ENCODE peak calls at places on chromosomes 5 and 9, in four cellular contexts. Z is non-pigmented ciliary epithelial cell; O is naive thymus-derived CD8-positive, alpha-beta T cell; C is immature natural killer cell. Y is an unnamed sample.

GRCh38 chr5:177389368-177390169 is 5.3 kb downstream of the SLC34A1 start:
- DNase-seq in O (no peak), Z (peak), C (peak), Y (no peak)

GRCh38 chr5:143182901-143183820 is 220.3 kb downstream of the NR3C1 start:
- DNase-seq in O (no peak), C (no peak), Z (peak), Y (no peak)

GRCh38 chr9:77092536-77092935 is 73.1 kb downstream of the FOXB2 start:
- DNase-seq in C (no peak), O (no peak), Z (no peak), Y (no peak)

GRCh38 chr9:15018238-15018637 is 108.0 kb upstream of the FREM1 start:
- DNase-seq in O (no peak), C (no peak), Z (no peak), Y (no peak)

GRCh38 chr5:112006721-112007120 is 249.7 kb upstream of the NREP start:
- DNase-seq in Z (no peak), O (no peak), C (no peak), Y (no peak)

GRCh38 chr5:179827684-179828083 is 7.0 kb downstream of the SQSTM1 start:
- DNase-seq in C (no peak), O (no peak), Z (no peak), Y (no peak)

GRCh38 chr9:85960688-85961093 is 19.7 kb downstream of the NAA35 start:
- DNase-seq in Z (no peak), C (no peak), O (no peak), Y (no peak)

GRCh38 chr5:147093138-147093537 is 141.7 kb upstream of the STK32A start:
- DNase-seq in O (no peak), Z (no peak), C (no peak), Y (no peak)

GRCh38 chr5:75538201-75538600 is 26.5 kb downstream of the POLK start:
- DNase-seq in C (no peak), Z (no peak), O (no peak), Y (no peak)

GRCh38 chr5:74209566-74209965 is 431.0 kb downstream of the ENC1 start:
- DNase-seq in O (no peak), C (no peak), Z (no peak), Y (no peak)

GRCh38 chr9:95215368-95215898 is 102.1 kb downstream of the FANCC start:
- DNase-seq in Z (no peak), O (no peak), C (no peak), Y (no peak)

GRCh38 chr5:136182618-136183017 is 10.3 kb downstream of the SMIM32 start:
- DNase-seq in O (no peak), C (no peak), Z (peak), Y (no peak)

GRCh38 chr5:149323235-149324205 is 21.8 kb upstream of the GRPEL2 start:
- DNase-seq in Z (no peak), O (no peak), C (no peak), Y (no peak)

GRCh38 chr5:83559141-83559785 is 87.7 kb downstream of the VCAN start:
- DNase-seq in O (no peak), C (no peak), Z (no peak), Y (no peak)

GRCh38 chr5:103340717-103341397 is 82.3 kb downstream of the MACIR start:
- DNase-seq in C (no peak), Z (peak), O (no peak), Y (no peak)

GRCh38 chr5:57692582-57693487 is 210.2 kb upstream of the ACTBL2 start:
- DNase-seq in Z (peak), C (no peak), O (no peak), Y (no peak)

GRCh38 chr5:118533166-118533565 is 455.2 kb downstream of the DTWD2 start:
- DNase-seq in O (no peak), C (no peak), Z (no peak), Y (no peak)

GRCh38 chr5:57191986-57192385 is 18.1 kb downstream of the GPBP1 start:
- DNase-seq in Z (no peak), O (no peak), C (no peak), Y (no peak)

GRCh38 chr9:121305269-121305994 is 37.5 kb downstream of the GSN start:
- DNase-seq in C (no peak), O (no peak), Z (no peak), Y (no peak)

GRCh38 chr5:53041071-53041692 is 52.0 kb downstream of the ITGA2 start:
- DNase-seq in O (no peak), Z (no peak), C (no peak), Y (no peak)

GRCh38 chr9:105912868-105913516 is 218.7 kb downstream of the TMEM38B start:
- DNase-seq in O (no peak), Z (no peak), C (no peak), Y (no peak)

GRCh38 chr5:142097681-142098080 is 10.9 kb upstream of the NDFIP1 start:
- DNase-seq in C (no peak), O (no peak), Z (no peak), Y (no peak)

GRCh38 chr9:126558051-126558665 is 55.6 kb upstream of the LMX1B start:
- DNase-seq in C (peak), O (peak), Z (no peak), Y (peak)

GRCh38 chr5:115151208-115151805 is 18.4 kb downstream of the TRIM36 start:
- DNase-seq in Z (no peak), O (no peak), C (no peak), Y (no peak)

GRCh38 chr9:124122321-124122720 is 110.8 kb downstream of the LHX2 start:
- DNase-seq in C (no peak), O (no peak), Z (no peak), Y (no peak)

GRCh38 chr5:59218424-59219045 is 635.7 kb downstream of the RAB3C start:
- DNase-seq in Z (no peak), O (no peak), C (no peak), Y (no peak)

Y was measured in naive B cell.